ENCODE peak calls at places on chromosomes 1 and 21, in five cellular contexts. Z, V, N, J and A are unnamed samples.

GRCh38 chr1:97820470-97821188 is 100.2 kb downstream of the DPYD start:
- DNase-seq in Z (peak), V (no peak), N (peak), J (no peak), A (no peak)

GRCh38 chr21:26332873-26333272 is 162.3 kb upstream of the APP start:
- DNase-seq in Z (no peak), V (no peak), N (peak), J (no peak), A (no peak)

GRCh38 chr21:33396966-33397365 is 6.2 kb upstream of the IFNGR2 start:
- DNase-seq in Z (peak), V (no peak), N (peak), J (no peak), A (no peak)

GRCh38 chr21:25615880-25616279 is 8.6 kb upstream of the MRPL39 start:
- DNase-seq in Z (no peak), V (no peak), N (no peak), J (no peak), A (no peak)

GRCh38 chr1:5994713-5995621 is 2.7 kb upstream of the NPHP4 start:
- DNase-seq in Z (no peak), V (peak), N (no peak), J (peak), A (peak)

GRCh38 chr1:200891774-200892157 is 2.9 kb upstream of the INAVA start:
- DNase-seq in Z (peak), V (no peak), N (no peak), J (no peak), A (no peak)

GRCh38 chr1:242787968-242788367 is 263.5 kb upstream of the PLD5 start:
- DNase-seq in Z (no peak), V (no peak), N (no peak), J (no peak), A (no peak)

GRCh38 chr1:58331156-58331555 is 215.4 kb downstream of the OMA1 start:
- DNase-seq in Z (no peak), V (no peak), N (peak), J (no peak), A (no peak)

GRCh38 chr1:70038025-70038424 is 167.4 kb downstream of the LRRC40 start:
- DNase-seq in Z (peak), V (no peak), N (no peak), J (no peak), A (no peak)

GRCh38 chr1:182217071-182217470 is 155.6 kb upstream of the ZNF648 start:
- DNase-seq in Z (no peak), V (no peak), N (peak), J (no peak), A (no peak)